ENCODE peak calls at places on chromosomes 5 and 9, in nine cellular contexts. One of them, this sample, is unnamed.

GRCh38 chr5:4720831-4721230 is 419.3 kb upstream of the ADAMTS16 start:
- DNase-seq in memory B cell: no peak
- DNase-seq in cardiac fibroblast: peak
- DNase-seq in NCI-H1092: no peak
- DNase-seq in left kidney: no peak
- DNase-seq in GM10248: no peak
- DNase-seq in astrocyte of the hippocampus: peak
- DNase-seq in HFF-Myc: no peak
- DNase-seq in activated CD4-positive, CD25-positive, alpha-beta regulatory T cell treated with anti-CD3 and anti-CD28 coated beads, Interleukin-2, amount 50 U/mL, for 72 hours: no peak
- DNase-seq in this sample: no peak

GRCh38 chr9:37421914-37422288 is 595 bp upstream of the GRHPR start:
- DNase-seq in memory B cell: no peak
- DNase-seq in cardiac fibroblast: no peak
- DNase-seq in NCI-H1092: no peak
- DNase-seq in left kidney: no peak
- DNase-seq in GM10248: no peak
- DNase-seq in astrocyte of the hippocampus: no peak
- DNase-seq in HFF-Myc: no peak
- DNase-seq in activated CD4-positive, CD25-positive, alpha-beta regulatory T cell treated with anti-CD3 and anti-CD28 coated beads, Interleukin-2, amount 50 U/mL, for 72 hours: no peak
- DNase-seq in this sample: no peak

GRCh38 chr9:20646656-20647055 is 24.4 kb upstream of the MLLT3 start:
- DNase-seq in memory B cell: no peak
- DNase-seq in cardiac fibroblast: no peak
- DNase-seq in NCI-H1092: no peak
- DNase-seq in left kidney: no peak
- DNase-seq in GM10248: no peak
- DNase-seq in astrocyte of the hippocampus: no peak
- DNase-seq in HFF-Myc: no peak
- DNase-seq in activated CD4-positive, CD25-positive, alpha-beta regulatory T cell treated with anti-CD3 and anti-CD28 coated beads, Interleukin-2, amount 50 U/mL, for 72 hours: no peak
- DNase-seq in this sample: no peak

GRCh38 chr5:134406390-134406789 is 5.3 kb downstream of the CDKN2AIPNL start:
- DNase-seq in memory B cell: no peak
- DNase-seq in cardiac fibroblast: no peak
- DNase-seq in NCI-H1092: no peak
- DNase-seq in left kidney: no peak
- DNase-seq in GM10248: no peak
- DNase-seq in astrocyte of the hippocampus: no peak
- DNase-seq in HFF-Myc: no peak
- DNase-seq in activated CD4-positive, CD25-positive, alpha-beta regulatory T cell treated with anti-CD3 and anti-CD28 coated beads, Interleukin-2, amount 50 U/mL, for 72 hours: no peak
- DNase-seq in this sample: no peak

GRCh38 chr9:92988215-92988731 is 41.0 kb downstream of the FGD3 start:
- DNase-seq in memory B cell: no peak
- DNase-seq in cardiac fibroblast: no peak
- DNase-seq in NCI-H1092: no peak
- DNase-seq in left kidney: no peak
- DNase-seq in GM10248: no peak
- DNase-seq in astrocyte of the hippocampus: no peak
- DNase-seq in HFF-Myc: no peak
- DNase-seq in activated CD4-positive, CD25-positive, alpha-beta regulatory T cell treated with anti-CD3 and anti-CD28 coated beads, Interleukin-2, amount 50 U/mL, for 72 hours: no peak
- DNase-seq in this sample: no peak

GRCh38 chr5:57386958-57387357 is 95.7 kb downstream of the ACTBL2 start:
- DNase-seq in memory B cell: no peak
- DNase-seq in cardiac fibroblast: peak
- DNase-seq in NCI-H1092: no peak
- DNase-seq in left kidney: peak
- DNase-seq in GM10248: no peak
- DNase-seq in astrocyte of the hippocampus: peak
- DNase-seq in HFF-Myc: no peak
- DNase-seq in activated CD4-positive, CD25-positive, alpha-beta regulatory T cell treated with anti-CD3 and anti-CD28 coated beads, Interleukin-2, amount 50 U/mL, for 72 hours: no peak
- DNase-seq in this sample: no peak

GRCh38 chr5:81852277-81853004 is 101.5 kb upstream of the SSBP2 start:
- DNase-seq in memory B cell: no peak
- DNase-seq in cardiac fibroblast: no peak
- DNase-seq in NCI-H1092: peak
- DNase-seq in left kidney: peak
- DNase-seq in GM10248: peak
- DNase-seq in astrocyte of the hippocampus: peak
- DNase-seq in HFF-Myc: peak
- DNase-seq in activated CD4-positive, CD25-positive, alpha-beta regulatory T cell treated with anti-CD3 and anti-CD28 coated beads, Interleukin-2, amount 50 U/mL, for 72 hours: no peak
- DNase-seq in this sample: peak

GRCh38 chr5:18533137-18533536 is 898.9 kb downstream of the TAF11L14 start:
- DNase-seq in memory B cell: no peak
- DNase-seq in cardiac fibroblast: no peak
- DNase-seq in NCI-H1092: no peak
- DNase-seq in left kidney: no peak
- DNase-seq in GM10248: no peak
- DNase-seq in astrocyte of the hippocampus: no peak
- DNase-seq in HFF-Myc: no peak
- DNase-seq in activated CD4-positive, CD25-positive, alpha-beta regulatory T cell treated with anti-CD3 and anti-CD28 coated beads, Interleukin-2, amount 50 U/mL, for 72 hours: no peak
- DNase-seq in this sample: no peak

GRCh38 chr9:134410835-134411217 is 84.6 kb downstream of the RXRA start:
- DNase-seq in memory B cell: no peak
- DNase-seq in cardiac fibroblast: no peak
- DNase-seq in NCI-H1092: no peak
- DNase-seq in left kidney: no peak
- DNase-seq in GM10248: no peak
- DNase-seq in astrocyte of the hippocampus: no peak
- DNase-seq in HFF-Myc: no peak
- DNase-seq in activated CD4-positive, CD25-positive, alpha-beta regulatory T cell treated with anti-CD3 and anti-CD28 coated beads, Interleukin-2, amount 50 U/mL, for 72 hours: no peak
- DNase-seq in this sample: no peak

GRCh38 chr9:99003308-99003707 is 59.6 kb downstream of the COL15A1 start:
- DNase-seq in memory B cell: no peak
- DNase-seq in cardiac fibroblast: no peak
- DNase-seq in NCI-H1092: no peak
- DNase-seq in left kidney: no peak
- DNase-seq in GM10248: no peak
- DNase-seq in astrocyte of the hippocampus: no peak
- DNase-seq in HFF-Myc: no peak
- DNase-seq in activated CD4-positive, CD25-positive, alpha-beta regulatory T cell treated with anti-CD3 and anti-CD28 coated beads, Interleukin-2, amount 50 U/mL, for 72 hours: no peak
- DNase-seq in this sample: no peak

GRCh38 chr5:156892223-156892622 is 42.1 kb downstream of the PPP1R2B start:
- DNase-seq in memory B cell: no peak
- DNase-seq in cardiac fibroblast: no peak
- DNase-seq in NCI-H1092: no peak
- DNase-seq in left kidney: peak
- DNase-seq in GM10248: no peak
- DNase-seq in astrocyte of the hippocampus: no peak
- DNase-seq in HFF-Myc: no peak
- DNase-seq in activated CD4-positive, CD25-positive, alpha-beta regulatory T cell treated with anti-CD3 and anti-CD28 coated beads, Interleukin-2, amount 50 U/mL, for 72 hours: no peak
- DNase-seq in this sample: no peak

GRCh38 chr9:69272212-69272611 is 52.8 kb upstream of the ENTREP1 start:
- DNase-seq in memory B cell: no peak
- DNase-seq in cardiac fibroblast: no peak
- DNase-seq in NCI-H1092: no peak
- DNase-seq in left kidney: no peak
- DNase-seq in GM10248: no peak
- DNase-seq in astrocyte of the hippocampus: peak
- DNase-seq in HFF-Myc: no peak
- DNase-seq in activated CD4-positive, CD25-positive, alpha-beta regulatory T cell treated with anti-CD3 and anti-CD28 coated beads, Interleukin-2, amount 50 U/mL, for 72 hours: no peak
- DNase-seq in this sample: no peak

GRCh38 chr5:33685873-33686550 is 205.8 kb downstream of the ADAMTS12 start:
- DNase-seq in memory B cell: no peak
- DNase-seq in cardiac fibroblast: no peak
- DNase-seq in NCI-H1092: no peak
- DNase-seq in left kidney: peak
- DNase-seq in GM10248: no peak
- DNase-seq in astrocyte of the hippocampus: no peak
- DNase-seq in HFF-Myc: no peak
- DNase-seq in activated CD4-positive, CD25-positive, alpha-beta regulatory T cell treated with anti-CD3 and anti-CD28 coated beads, Interleukin-2, amount 50 U/mL, for 72 hours: no peak
- DNase-seq in this sample: no peak

GRCh38 chr9:118170032-118170955 is 466.1 kb downstream of the TLR4 start:
- DNase-seq in memory B cell: no peak
- DNase-seq in cardiac fibroblast: peak
- DNase-seq in NCI-H1092: peak
- DNase-seq in left kidney: peak
- DNase-seq in GM10248: peak
- DNase-seq in astrocyte of the hippocampus: peak
- DNase-seq in HFF-Myc: peak
- DNase-seq in activated CD4-positive, CD25-positive, alpha-beta regulatory T cell treated with anti-CD3 and anti-CD28 coated beads, Interleukin-2, amount 50 U/mL, for 72 hours: no peak
- DNase-seq in this sample: peak

GRCh38 chr9:14903040-14903439 is 7.2 kb downstream of the FREM1 start:
- DNase-seq in memory B cell: no peak
- DNase-seq in cardiac fibroblast: no peak
- DNase-seq in NCI-H1092: no peak
- DNase-seq in left kidney: no peak
- DNase-seq in GM10248: no peak
- DNase-seq in astrocyte of the hippocampus: no peak
- DNase-seq in HFF-Myc: no peak
- DNase-seq in activated CD4-positive, CD25-positive, alpha-beta regulatory T cell treated with anti-CD3 and anti-CD28 coated beads, Interleukin-2, amount 50 U/mL, for 72 hours: no peak
- DNase-seq in this sample: no peak

GRCh38 chr9:98943682-98944129 is at the start of gene COL15A1:
- DNase-seq in memory B cell: no peak
- DNase-seq in cardiac fibroblast: peak
- DNase-seq in NCI-H1092: no peak
- DNase-seq in left kidney: peak
- DNase-seq in GM10248: no peak
- DNase-seq in astrocyte of the hippocampus: peak
- DNase-seq in HFF-Myc: no peak
- DNase-seq in activated CD4-positive, CD25-positive, alpha-beta regulatory T cell treated with anti-CD3 and anti-CD28 coated beads, Interleukin-2, amount 50 U/mL, for 72 hours: no peak
- DNase-seq in this sample: no peak

GRCh38 chr9:136746621-136747020 is 1.7 kb downstream of the LCN6 start:
- DNase-seq in memory B cell: no peak
- DNase-seq in cardiac fibroblast: no peak
- DNase-seq in NCI-H1092: no peak
- DNase-seq in left kidney: no peak
- DNase-seq in GM10248: no peak
- DNase-seq in astrocyte of the hippocampus: no peak
- DNase-seq in HFF-Myc: no peak
- DNase-seq in activated CD4-positive, CD25-positive, alpha-beta regulatory T cell treated with anti-CD3 and anti-CD28 coated beads, Interleukin-2, amount 50 U/mL, for 72 hours: no peak
- DNase-seq in this sample: no peak

GRCh38 chr9:79026311-79026710 is 545.5 kb upstream of the TLE4 start:
- DNase-seq in memory B cell: no peak
- DNase-seq in cardiac fibroblast: no peak
- DNase-seq in NCI-H1092: no peak
- DNase-seq in left kidney: peak
- DNase-seq in GM10248: no peak
- DNase-seq in astrocyte of the hippocampus: no peak
- DNase-seq in HFF-Myc: peak
- DNase-seq in activated CD4-positive, CD25-positive, alpha-beta regulatory T cell treated with anti-CD3 and anti-CD28 coated beads, Interleukin-2, amount 50 U/mL, for 72 hours: no peak
- DNase-seq in this sample: peak

GRCh38 chr5:126139773-126140172 is 283.4 kb upstream of the GRAMD2B start:
- DNase-seq in memory B cell: no peak
- DNase-seq in cardiac fibroblast: peak
- DNase-seq in NCI-H1092: no peak
- DNase-seq in left kidney: no peak
- DNase-seq in GM10248: no peak
- DNase-seq in astrocyte of the hippocampus: peak
- DNase-seq in HFF-Myc: peak
- DNase-seq in activated CD4-positive, CD25-positive, alpha-beta regulatory T cell treated with anti-CD3 and anti-CD28 coated beads, Interleukin-2, amount 50 U/mL, for 72 hours: no peak
- DNase-seq in this sample: no peak

GRCh38 chr5:126814721-126815404 is 37.9 kb downstream of the LMNB1 start:
- DNase-seq in memory B cell: no peak
- DNase-seq in cardiac fibroblast: peak
- DNase-seq in NCI-H1092: no peak
- DNase-seq in left kidney: no peak
- DNase-seq in GM10248: no peak
- DNase-seq in astrocyte of the hippocampus: no peak
- DNase-seq in HFF-Myc: no peak
- DNase-seq in activated CD4-positive, CD25-positive, alpha-beta regulatory T cell treated with anti-CD3 and anti-CD28 coated beads, Interleukin-2, amount 50 U/mL, for 72 hours: no peak
- DNase-seq in this sample: no peak

GRCh38 chr9:109923371-109923770 is 143.4 kb downstream of the PALM2AKAP2 start:
- DNase-seq in memory B cell: no peak
- DNase-seq in cardiac fibroblast: no peak
- DNase-seq in NCI-H1092: no peak
- DNase-seq in left kidney: peak
- DNase-seq in GM10248: no peak
- DNase-seq in astrocyte of the hippocampus: no peak
- DNase-seq in HFF-Myc: no peak
- DNase-seq in activated CD4-positive, CD25-positive, alpha-beta regulatory T cell treated with anti-CD3 and anti-CD28 coated beads, Interleukin-2, amount 50 U/mL, for 72 hours: no peak
- DNase-seq in this sample: peak

GRCh38 chr9:70668751-70669150 is 254.3 kb upstream of the KLF9 start:
- DNase-seq in memory B cell: no peak
- DNase-seq in cardiac fibroblast: peak
- DNase-seq in NCI-H1092: no peak
- DNase-seq in left kidney: no peak
- DNase-seq in GM10248: no peak
- DNase-seq in astrocyte of the hippocampus: peak
- DNase-seq in HFF-Myc: no peak
- DNase-seq in activated CD4-positive, CD25-positive, alpha-beta regulatory T cell treated with anti-CD3 and anti-CD28 coated beads, Interleukin-2, amount 50 U/mL, for 72 hours: no peak
- DNase-seq in this sample: no peak

GRCh38 chr5:88746438-88746882 is 136.5 kb downstream of the MEF2C start:
- DNase-seq in memory B cell: no peak
- DNase-seq in cardiac fibroblast: no peak
- DNase-seq in NCI-H1092: no peak
- DNase-seq in left kidney: no peak
- DNase-seq in GM10248: no peak
- DNase-seq in astrocyte of the hippocampus: no peak
- DNase-seq in HFF-Myc: no peak
- DNase-seq in activated CD4-positive, CD25-positive, alpha-beta regulatory T cell treated with anti-CD3 and anti-CD28 coated beads, Interleukin-2, amount 50 U/mL, for 72 hours: no peak
- DNase-seq in this sample: no peak

GRCh38 chr5:177271113-177271512 is 32.4 kb downstream of the RAB24 start:
- DNase-seq in memory B cell: no peak
- DNase-seq in cardiac fibroblast: peak
- DNase-seq in NCI-H1092: no peak
- DNase-seq in left kidney: no peak
- DNase-seq in GM10248: no peak
- DNase-seq in astrocyte of the hippocampus: no peak
- DNase-seq in HFF-Myc: no peak
- DNase-seq in activated CD4-positive, CD25-positive, alpha-beta regulatory T cell treated with anti-CD3 and anti-CD28 coated beads, Interleukin-2, amount 50 U/mL, for 72 hours: no peak
- DNase-seq in this sample: no peak

GRCh38 chr5:153565822-153566221 is 75.4 kb downstream of the GRIA1 start:
- DNase-seq in memory B cell: no peak
- DNase-seq in cardiac fibroblast: peak
- DNase-seq in NCI-H1092: no peak
- DNase-seq in left kidney: no peak
- DNase-seq in GM10248: no peak
- DNase-seq in astrocyte of the hippocampus: no peak
- DNase-seq in HFF-Myc: peak
- DNase-seq in activated CD4-positive, CD25-positive, alpha-beta regulatory T cell treated with anti-CD3 and anti-CD28 coated beads, Interleukin-2, amount 50 U/mL, for 72 hours: no peak
- DNase-seq in this sample: no peak

GRCh38 chr5:101969752-101970151 is 326.3 kb downstream of the SLCO4C1 start:
- DNase-seq in memory B cell: no peak
- DNase-seq in cardiac fibroblast: no peak
- DNase-seq in NCI-H1092: no peak
- DNase-seq in left kidney: no peak
- DNase-seq in GM10248: no peak
- DNase-seq in astrocyte of the hippocampus: no peak
- DNase-seq in HFF-Myc: no peak
- DNase-seq in activated CD4-positive, CD25-positive, alpha-beta regulatory T cell treated with anti-CD3 and anti-CD28 coated beads, Interleukin-2, amount 50 U/mL, for 72 hours: no peak
- DNase-seq in this sample: no peak

GRCh38 chr5:77145666-77146065 is 58.6 kb upstream of the ZBED3 start:
- DNase-seq in memory B cell: no peak
- DNase-seq in cardiac fibroblast: peak
- DNase-seq in NCI-H1092: no peak
- DNase-seq in left kidney: no peak
- DNase-seq in GM10248: no peak
- DNase-seq in astrocyte of the hippocampus: peak
- DNase-seq in HFF-Myc: peak
- DNase-seq in activated CD4-positive, CD25-positive, alpha-beta regulatory T cell treated with anti-CD3 and anti-CD28 coated beads, Interleukin-2, amount 50 U/mL, for 72 hours: no peak
- DNase-seq in this sample: no peak

GRCh38 chr9:15295761-15296405 is 11.1 kb downstream of the TTC39B start:
- DNase-seq in memory B cell: no peak
- DNase-seq in cardiac fibroblast: peak
- DNase-seq in NCI-H1092: no peak
- DNase-seq in left kidney: peak
- DNase-seq in GM10248: peak
- DNase-seq in astrocyte of the hippocampus: peak
- DNase-seq in HFF-Myc: no peak
- DNase-seq in activated CD4-positive, CD25-positive, alpha-beta regulatory T cell treated with anti-CD3 and anti-CD28 coated beads, Interleukin-2, amount 50 U/mL, for 72 hours: no peak
- DNase-seq in this sample: no peak

GRCh38 chr9:122954253-122954691 is 13.5 kb downstream of the RABGAP1 start:
- DNase-seq in memory B cell: no peak
- DNase-seq in cardiac fibroblast: peak
- DNase-seq in NCI-H1092: no peak
- DNase-seq in left kidney: no peak
- DNase-seq in GM10248: no peak
- DNase-seq in astrocyte of the hippocampus: peak
- DNase-seq in HFF-Myc: no peak
- DNase-seq in activated CD4-positive, CD25-positive, alpha-beta regulatory T cell treated with anti-CD3 and anti-CD28 coated beads, Interleukin-2, amount 50 U/mL, for 72 hours: no peak
- DNase-seq in this sample: no peak

GRCh38 chr9:129472651-129473102 is 148.2 kb downstream of the C9orf50 start:
- DNase-seq in memory B cell: no peak
- DNase-seq in cardiac fibroblast: no peak
- DNase-seq in NCI-H1092: no peak
- DNase-seq in left kidney: no peak
- DNase-seq in GM10248: no peak
- DNase-seq in astrocyte of the hippocampus: no peak
- DNase-seq in HFF-Myc: no peak
- DNase-seq in activated CD4-positive, CD25-positive, alpha-beta regulatory T cell treated with anti-CD3 and anti-CD28 coated beads, Interleukin-2, amount 50 U/mL, for 72 hours: no peak
- DNase-seq in this sample: no peak

GRCh38 chr5:56025303-56025885 is 30.6 kb upstream of the IL6ST start:
- DNase-seq in memory B cell: no peak
- DNase-seq in cardiac fibroblast: peak
- DNase-seq in NCI-H1092: no peak
- DNase-seq in left kidney: no peak
- DNase-seq in GM10248: no peak
- DNase-seq in astrocyte of the hippocampus: no peak
- DNase-seq in HFF-Myc: no peak
- DNase-seq in activated CD4-positive, CD25-positive, alpha-beta regulatory T cell treated with anti-CD3 and anti-CD28 coated beads, Interleukin-2, amount 50 U/mL, for 72 hours: no peak
- DNase-seq in this sample: no peak

This sample was measured in NCI-H2107.